ENCODE peak calls at places on chromosome 15, in eight cellular contexts. One of them, this sample, is unnamed.

GRCh38 chr15:99118258-99118632 is 13.4 kb downstream of the SYNM start:
- DNase-seq in anterior cingulate cortex: no peak
- DNase-seq in T-helper 1 cell: no peak
- DNase-seq in A172: no peak
- DNase-seq in cardiac muscle cell: no peak
- DNase-seq in RWPE1: no peak
- DNase-seq in activated gamma-delta T cell treated with Interleukin-2 at 50 U/mL for 16 hours: no peak
- DNase-seq in M059J: no peak
- DNase-seq in this sample: no peak

GRCh38 chr15:73403171-73403570 is 34.4 kb upstream of the HCN4 start:
- DNase-seq in anterior cingulate cortex: no peak
- DNase-seq in T-helper 1 cell: no peak
- DNase-seq in A172: peak; percentile 9
- DNase-seq in cardiac muscle cell: no peak
- DNase-seq in M059J: peak; percentile 74
- DNase-seq in RWPE1: no peak
- DNase-seq in activated gamma-delta T cell treated with Interleukin-2 at 50 U/mL for 16 hours: no peak
- DNase-seq in this sample: no peak

GRCh38 chr15:35999211-35999610 is 453.2 kb upstream of the DPH6 start:
- DNase-seq in T-helper 1 cell: no peak
- DNase-seq in RWPE1: no peak
- DNase-seq in activated gamma-delta T cell treated with Interleukin-2 at 50 U/mL for 16 hours: no peak
- DNase-seq in M059J: no peak
- DNase-seq in cardiac muscle cell: no peak
- DNase-seq in A172: no peak
- DNase-seq in anterior cingulate cortex: no peak
- DNase-seq in this sample: no peak

GRCh38 chr15:74709892-74710291 is 14.1 kb upstream of the EDC3 start:
- DNase-seq in T-helper 1 cell: no peak
- DNase-seq in anterior cingulate cortex: no peak
- DNase-seq in cardiac muscle cell: no peak
- DNase-seq in M059J: no peak
- DNase-seq in activated gamma-delta T cell treated with Interleukin-2 at 50 U/mL for 16 hours: no peak
- DNase-seq in RWPE1: no peak
- DNase-seq in A172: no peak
- DNase-seq in this sample: no peak

GRCh38 chr15:52805351-52806283 is 15.5 kb upstream of the ONECUT1 start:
- DNase-seq in RWPE1: no peak
- DNase-seq in T-helper 1 cell: no peak
- DNase-seq in M059J: no peak
- DNase-seq in A172: no peak
- DNase-seq in anterior cingulate cortex: no peak
- DNase-seq in cardiac muscle cell: no peak
- DNase-seq in activated gamma-delta T cell treated with Interleukin-2 at 50 U/mL for 16 hours: no peak
- DNase-seq in this sample: no peak

GRCh38 chr15:22980189-22981136 is at the start of gene CYFIP1:
- DNase-seq in T-helper 1 cell: no peak
- DNase-seq in RWPE1: peak; percentile 98
- DNase-seq in M059J: peak; percentile 82
- DNase-seq in activated gamma-delta T cell treated with Interleukin-2 at 50 U/mL for 16 hours: no peak
- DNase-seq in cardiac muscle cell: peak; percentile 87
- DNase-seq in A172: peak; percentile 73
- DNase-seq in anterior cingulate cortex: no peak
- DNase-seq in this sample: no peak

GRCh38 chr15:44385344-44385942 is 42.0 kb upstream of the CTDSPL2 start:
- DNase-seq in T-helper 1 cell: no peak
- DNase-seq in anterior cingulate cortex: no peak
- DNase-seq in A172: no peak
- DNase-seq in cardiac muscle cell: no peak
- DNase-seq in activated gamma-delta T cell treated with Interleukin-2 at 50 U/mL for 16 hours: no peak
- DNase-seq in RWPE1: no peak
- DNase-seq in M059J: peak; percentile 7
- DNase-seq in this sample: no peak

GRCh38 chr15:64247906-64248541 is 85.2 kb upstream of the PPIB start:
- DNase-seq in M059J: peak; percentile 96
- DNase-seq in cardiac muscle cell: no peak
- DNase-seq in RWPE1: peak; percentile 87
- DNase-seq in A172: peak; percentile 79
- DNase-seq in anterior cingulate cortex: no peak
- DNase-seq in activated gamma-delta T cell treated with Interleukin-2 at 50 U/mL for 16 hours: peak; percentile 34
- DNase-seq in T-helper 1 cell: no peak
- DNase-seq in this sample: no peak

GRCh38 chr15:88792342-88793282 is 10.6 kb upstream of the ACAN start:
- DNase-seq in cardiac muscle cell: no peak
- DNase-seq in T-helper 1 cell: no peak
- DNase-seq in RWPE1: no peak
- DNase-seq in anterior cingulate cortex: no peak
- DNase-seq in A172: no peak
- DNase-seq in M059J: no peak
- DNase-seq in activated gamma-delta T cell treated with Interleukin-2 at 50 U/mL for 16 hours: no peak
- DNase-seq in this sample: no peak

GRCh38 chr15:82548700-82549099 is 8.4 kb upstream of the RPS17 start:
- DNase-seq in RWPE1: no peak
- DNase-seq in anterior cingulate cortex: no peak
- DNase-seq in M059J: peak; percentile 17
- DNase-seq in T-helper 1 cell: no peak
- DNase-seq in activated gamma-delta T cell treated with Interleukin-2 at 50 U/mL for 16 hours: no peak
- DNase-seq in A172: no peak
- DNase-seq in cardiac muscle cell: no peak
- DNase-seq in this sample: no peak

GRCh38 chr15:92930776-92931175 is 30.7 kb downstream of the CHD2 start:
- DNase-seq in activated gamma-delta T cell treated with Interleukin-2 at 50 U/mL for 16 hours: no peak
- DNase-seq in cardiac muscle cell: peak; percentile 41
- DNase-seq in A172: peak; percentile 80
- DNase-seq in RWPE1: no peak
- DNase-seq in M059J: peak; percentile 89
- DNase-seq in anterior cingulate cortex: no peak
- DNase-seq in T-helper 1 cell: no peak
- DNase-seq in this sample: no peak

GRCh38 chr15:92005154-92005553 is 151.6 kb downstream of the SLCO3A1 start:
- DNase-seq in RWPE1: no peak
- DNase-seq in anterior cingulate cortex: no peak
- DNase-seq in A172: no peak
- DNase-seq in activated gamma-delta T cell treated with Interleukin-2 at 50 U/mL for 16 hours: no peak
- DNase-seq in M059J: no peak
- DNase-seq in cardiac muscle cell: no peak
- DNase-seq in T-helper 1 cell: no peak
- DNase-seq in this sample: no peak

GRCh38 chr15:74399511-74400312 is 32.3 kb upstream of the CYP11A1 start:
- DNase-seq in M059J: peak; percentile 74
- DNase-seq in RWPE1: no peak
- DNase-seq in A172: peak; percentile 65
- DNase-seq in activated gamma-delta T cell treated with Interleukin-2 at 50 U/mL for 16 hours: peak; percentile 61
- DNase-seq in anterior cingulate cortex: no peak
- DNase-seq in cardiac muscle cell: no peak
- DNase-seq in T-helper 1 cell: no peak
- DNase-seq in this sample: no peak

GRCh38 chr15:65818927-65819562 is 27.0 kb upstream of the DENND4A start:
- DNase-seq in RWPE1: no peak
- DNase-seq in M059J: peak; percentile 37
- DNase-seq in A172: no peak
- DNase-seq in anterior cingulate cortex: no peak
- DNase-seq in cardiac muscle cell: no peak
- DNase-seq in T-helper 1 cell: no peak
- DNase-seq in activated gamma-delta T cell treated with Interleukin-2 at 50 U/mL for 16 hours: no peak
- DNase-seq in this sample: peak; percentile 7

GRCh38 chr15:62440731-62441130 is 275.6 kb upstream of the C2CD4B start:
- DNase-seq in activated gamma-delta T cell treated with Interleukin-2 at 50 U/mL for 16 hours: no peak
- DNase-seq in T-helper 1 cell: no peak
- DNase-seq in M059J: no peak
- DNase-seq in RWPE1: no peak
- DNase-seq in A172: no peak
- DNase-seq in anterior cingulate cortex: no peak
- DNase-seq in cardiac muscle cell: no peak
- DNase-seq in this sample: no peak

GRCh38 chr15:26624128-26624527 is 148.7 kb downstream of the GABRB3 start:
- DNase-seq in RWPE1: no peak
- DNase-seq in T-helper 1 cell: no peak
- DNase-seq in M059J: no peak
- DNase-seq in anterior cingulate cortex: no peak
- DNase-seq in cardiac muscle cell: no peak
- DNase-seq in activated gamma-delta T cell treated with Interleukin-2 at 50 U/mL for 16 hours: no peak
- DNase-seq in A172: no peak
- DNase-seq in this sample: no peak

GRCh38 chr15:50519740-50520425 is 26.6 kb downstream of the USP50 start:
- DNase-seq in RWPE1: no peak
- DNase-seq in A172: no peak
- DNase-seq in T-helper 1 cell: no peak
- DNase-seq in M059J: peak; percentile 49
- DNase-seq in cardiac muscle cell: no peak
- DNase-seq in anterior cingulate cortex: no peak
- DNase-seq in activated gamma-delta T cell treated with Interleukin-2 at 50 U/mL for 16 hours: no peak
- DNase-seq in this sample: no peak

GRCh38 chr15:62940755-62941361 is 101.7 kb upstream of the TPM1 start:
- DNase-seq in cardiac muscle cell: no peak
- DNase-seq in RWPE1: peak; percentile 88
- DNase-seq in A172: peak; percentile 90
- DNase-seq in activated gamma-delta T cell treated with Interleukin-2 at 50 U/mL for 16 hours: no peak
- DNase-seq in T-helper 1 cell: no peak
- DNase-seq in M059J: peak; percentile 98
- DNase-seq in anterior cingulate cortex: peak; percentile 66
- DNase-seq in this sample: no peak

GRCh38 chr15:57031605-57032004 is 113.2 kb downstream of the TCF12 start:
- DNase-seq in RWPE1: no peak
- DNase-seq in activated gamma-delta T cell treated with Interleukin-2 at 50 U/mL for 16 hours: no peak
- DNase-seq in A172: peak; percentile 10
- DNase-seq in cardiac muscle cell: no peak
- DNase-seq in M059J: no peak
- DNase-seq in T-helper 1 cell: no peak
- DNase-seq in anterior cingulate cortex: no peak
- DNase-seq in this sample: no peak

GRCh38 chr15:60358935-60359672 is 38.7 kb downstream of the ANXA2 start:
- DNase-seq in T-helper 1 cell: no peak
- DNase-seq in A172: peak; percentile 73
- DNase-seq in cardiac muscle cell: no peak
- DNase-seq in activated gamma-delta T cell treated with Interleukin-2 at 50 U/mL for 16 hours: no peak
- DNase-seq in anterior cingulate cortex: no peak
- DNase-seq in RWPE1: no peak
- DNase-seq in M059J: peak; percentile 63
- DNase-seq in this sample: no peak

GRCh38 chr15:48500595-48500994 is 144.9 kb downstream of the FBN1 start:
- DNase-seq in activated gamma-delta T cell treated with Interleukin-2 at 50 U/mL for 16 hours: no peak
- DNase-seq in RWPE1: no peak
- DNase-seq in anterior cingulate cortex: no peak
- DNase-seq in A172: no peak
- DNase-seq in T-helper 1 cell: no peak
- DNase-seq in M059J: no peak
- DNase-seq in cardiac muscle cell: no peak
- DNase-seq in this sample: no peak

GRCh38 chr15:73691398-73691797 is 7.2 kb downstream of the CD276 start:
- DNase-seq in cardiac muscle cell: peak; percentile 73
- DNase-seq in A172: peak; percentile 51
- DNase-seq in activated gamma-delta T cell treated with Interleukin-2 at 50 U/mL for 16 hours: no peak
- DNase-seq in M059J: no peak
- DNase-seq in anterior cingulate cortex: no peak
- DNase-seq in T-helper 1 cell: no peak
- DNase-seq in RWPE1: peak; percentile 69
- DNase-seq in this sample: no peak

GRCh38 chr15:41288464-41288863 is 43.9 kb downstream of the OIP5 start:
- DNase-seq in T-helper 1 cell: no peak
- DNase-seq in activated gamma-delta T cell treated with Interleukin-2 at 50 U/mL for 16 hours: no peak
- DNase-seq in cardiac muscle cell: no peak
- DNase-seq in anterior cingulate cortex: no peak
- DNase-seq in A172: no peak
- DNase-seq in RWPE1: no peak
- DNase-seq in M059J: no peak
- DNase-seq in this sample: no peak

GRCh38 chr15:78210349-78210717 is 24.0 kb downstream of the ACSBG1 start:
- DNase-seq in A172: no peak
- DNase-seq in T-helper 1 cell: no peak
- DNase-seq in cardiac muscle cell: no peak
- DNase-seq in anterior cingulate cortex: no peak
- DNase-seq in RWPE1: no peak
- DNase-seq in M059J: no peak
- DNase-seq in activated gamma-delta T cell treated with Interleukin-2 at 50 U/mL for 16 hours: no peak
- DNase-seq in this sample: no peak

GRCh38 chr15:74958320-74958907 is 1.8 kb upstream of the RPP25 start:
- DNase-seq in anterior cingulate cortex: no peak
- DNase-seq in cardiac muscle cell: peak; percentile 40
- DNase-seq in M059J: peak; percentile 64
- DNase-seq in A172: no peak
- DNase-seq in T-helper 1 cell: no peak
- DNase-seq in RWPE1: no peak
- DNase-seq in activated gamma-delta T cell treated with Interleukin-2 at 50 U/mL for 16 hours: no peak
- DNase-seq in this sample: no peak

GRCh38 chr15:97652041-97652440 is 308.5 kb upstream of the ARRDC4 start:
- DNase-seq in T-helper 1 cell: no peak
- DNase-seq in M059J: no peak
- DNase-seq in activated gamma-delta T cell treated with Interleukin-2 at 50 U/mL for 16 hours: no peak
- DNase-seq in A172: no peak
- DNase-seq in cardiac muscle cell: no peak
- DNase-seq in RWPE1: no peak
- DNase-seq in anterior cingulate cortex: no peak
- DNase-seq in this sample: no peak

GRCh38 chr15:99929266-99929665 is 196.0 kb upstream of the LYSMD4 start:
- DNase-seq in A172: no peak
- DNase-seq in T-helper 1 cell: no peak
- DNase-seq in cardiac muscle cell: no peak
- DNase-seq in RWPE1: no peak
- DNase-seq in M059J: no peak
- DNase-seq in activated gamma-delta T cell treated with Interleukin-2 at 50 U/mL for 16 hours: no peak
- DNase-seq in anterior cingulate cortex: no peak
- DNase-seq in this sample: no peak

GRCh38 chr15:51134416-51135199 is 39.9 kb upstream of the TNFAIP8L3 start:
- DNase-seq in T-helper 1 cell: no peak
- DNase-seq in cardiac muscle cell: no peak
- DNase-seq in M059J: no peak
- DNase-seq in activated gamma-delta T cell treated with Interleukin-2 at 50 U/mL for 16 hours: no peak
- DNase-seq in anterior cingulate cortex: no peak
- DNase-seq in RWPE1: no peak
- DNase-seq in A172: no peak
- DNase-seq in this sample: no peak

GRCh38 chr15:100372695-100373036 is 30.9 kb upstream of the ADAMTS17 start:
- DNase-seq in M059J: no peak
- DNase-seq in anterior cingulate cortex: no peak
- DNase-seq in RWPE1: no peak
- DNase-seq in activated gamma-delta T cell treated with Interleukin-2 at 50 U/mL for 16 hours: no peak
- DNase-seq in cardiac muscle cell: no peak
- DNase-seq in T-helper 1 cell: no peak
- DNase-seq in A172: no peak
- DNase-seq in this sample: no peak

GRCh38 chr15:98853593-98854420 is 153.8 kb downstream of the PGPEP1L start:
- DNase-seq in anterior cingulate cortex: no peak
- DNase-seq in T-helper 1 cell: no peak
- DNase-seq in activated gamma-delta T cell treated with Interleukin-2 at 50 U/mL for 16 hours: no peak
- DNase-seq in M059J: peak; percentile 55
- DNase-seq in A172: peak; percentile 25
- DNase-seq in cardiac muscle cell: peak; percentile 26
- DNase-seq in RWPE1: no peak
- DNase-seq in this sample: no peak

GRCh38 chr15:61951949-61952348 is 108.3 kb downstream of the VPS13C start:
- DNase-seq in cardiac muscle cell: peak; percentile 41
- DNase-seq in A172: no peak
- DNase-seq in activated gamma-delta T cell treated with Interleukin-2 at 50 U/mL for 16 hours: no peak
- DNase-seq in RWPE1: no peak
- DNase-seq in anterior cingulate cortex: no peak
- DNase-seq in T-helper 1 cell: no peak
- DNase-seq in M059J: peak; percentile 21
- DNase-seq in this sample: no peak

GRCh38 chr15:75727851-75728715 is 15.4 kb upstream of the CSPG4 start:
- DNase-seq in activated gamma-delta T cell treated with Interleukin-2 at 50 U/mL for 16 hours: peak; percentile 71
- DNase-seq in anterior cingulate cortex: no peak
- DNase-seq in A172: peak; percentile 42
- DNase-seq in T-helper 1 cell: peak; percentile 55
- DNase-seq in cardiac muscle cell: peak; percentile 52
- DNase-seq in RWPE1: no peak
- DNase-seq in M059J: peak; percentile 32
- DNase-seq in this sample: peak; percentile 67

GRCh38 chr15:88029696-88030095 is 226.8 kb downstream of the NTRK3 start:
- DNase-seq in T-helper 1 cell: no peak
- DNase-seq in cardiac muscle cell: no peak
- DNase-seq in RWPE1: no peak
- DNase-seq in M059J: peak; percentile 69
- DNase-seq in activated gamma-delta T cell treated with Interleukin-2 at 50 U/mL for 16 hours: no peak
- DNase-seq in A172: peak; percentile 37
- DNase-seq in anterior cingulate cortex: no peak
- DNase-seq in this sample: no peak

GRCh38 chr15:94600496-94600895 is 369.1 kb downstream of the MCTP2 start:
- DNase-seq in T-helper 1 cell: no peak
- DNase-seq in A172: no peak
- DNase-seq in RWPE1: no peak
- DNase-seq in activated gamma-delta T cell treated with Interleukin-2 at 50 U/mL for 16 hours: no peak
- DNase-seq in cardiac muscle cell: peak; percentile 54
- DNase-seq in M059J: no peak
- DNase-seq in anterior cingulate cortex: no peak
- DNase-seq in this sample: no peak

This sample was measured in effector CD4-positive, alpha-beta T cell.